ENCODE peak calls at places on chromosomes 1 and 21, in six cellular contexts. One of them, this sample, is unnamed. For H3K27me3 and H3K4me1, the result is how much of the 10 kb centered on the place peaks cover.

GRCh38 chr1:22286491-22286890 is 143.6 kb upstream of the WNT4 start:
- DNase-seq in fibroblast of lung: no peak
- DNase-seq in cardiac muscle cell: no peak
- DNase-seq in RWPE2: no peak
- DNase-seq in suprapubic skin: no peak
- DNase-seq in uterus: no peak
- DNase-seq in this sample: no peak

GRCh38 chr21:45404726-45405270 is at the start of gene COL18A1:
- DNase-seq in cardiac muscle cell: peak
- DNase-seq in RWPE2: peak
- DNase-seq in uterus: peak
- DNase-seq in fibroblast of lung: peak
- DNase-seq in suprapubic skin: no peak
- DNase-seq in this sample: no peak

GRCh38 chr1:155729031-155729898 is 40.4 kb downstream of the DAP3 start:
- DNase-seq in suprapubic skin: no peak
- DNase-seq in RWPE2: no peak
- DNase-seq in fibroblast of lung: peak
- DNase-seq in cardiac muscle cell: peak
- DNase-seq in uterus: no peak
- DNase-seq in this sample: peak

GRCh38 chr1:1917995-1918900 is 831 bp downstream of the TMEM52 start:
- DNase-seq in fibroblast of lung: no peak
- DNase-seq in RWPE2: peak
- DNase-seq in suprapubic skin: no peak
- DNase-seq in uterus: no peak
- DNase-seq in cardiac muscle cell: no peak
- DNase-seq in this sample: no peak

GRCh38 chr1:226215239-226215638 is 8.2 kb upstream of the MIXL1 start:
- DNase-seq in RWPE2: no peak
- DNase-seq in suprapubic skin: no peak
- DNase-seq in uterus: no peak
- DNase-seq in fibroblast of lung: no peak
- DNase-seq in cardiac muscle cell: no peak
- DNase-seq in this sample: no peak

GRCh38 chr1:117605164-117605810 is 561 bp upstream of the TENT5C start:
- DNase-seq in fibroblast of lung: peak
- DNase-seq in suprapubic skin: no peak
- DNase-seq in cardiac muscle cell: peak
- DNase-seq in RWPE2: no peak
- DNase-seq in uterus: no peak
- DNase-seq in this sample: no peak

GRCh38 chr1:201552941-201553341 is 14.0 kb downstream of the NAV1 start:
- DNase-seq in fibroblast of lung: peak
- DNase-seq in uterus: no peak
- DNase-seq in cardiac muscle cell: no peak
- DNase-seq in suprapubic skin: peak
- DNase-seq in RWPE2: no peak
- DNase-seq in this sample: no peak

GRCh38 chr1:10771789-10772188 is 24.7 kb downstream of the CASZ1 start:
- DNase-seq in uterus: no peak
- DNase-seq in suprapubic skin: no peak
- DNase-seq in RWPE2: no peak
- DNase-seq in fibroblast of lung: no peak
- DNase-seq in cardiac muscle cell: no peak
- DNase-seq in this sample: no peak

GRCh38 chr1:42684139-42684538 is 1.9 kb downstream of the YBX1 start:
- DNase-seq in suprapubic skin: no peak
- DNase-seq in RWPE2: no peak
- DNase-seq in fibroblast of lung: peak
- DNase-seq in cardiac muscle cell: peak
- DNase-seq in uterus: no peak
- DNase-seq in this sample: peak

GRCh38 chr1:63812071-63812700 is 38.4 kb downstream of the ROR1 start:
- DNase-seq in cardiac muscle cell: no peak
- DNase-seq in fibroblast of lung: no peak
- DNase-seq in RWPE2: no peak
- DNase-seq in uterus: no peak
- DNase-seq in suprapubic skin: no peak
- DNase-seq in this sample: no peak

GRCh38 chr1:39992229-39992628 is 37.3 kb downstream of the MFSD2A start:
- DNase-seq in RWPE2: no peak
- DNase-seq in cardiac muscle cell: no peak
- DNase-seq in suprapubic skin: no peak
- DNase-seq in fibroblast of lung: peak
- DNase-seq in uterus: no peak
- DNase-seq in this sample: no peak

GRCh38 chr1:20477355-20478071 is 8.5 kb downstream of the CAMK2N1 start:
- DNase-seq in fibroblast of lung: peak
- DNase-seq in RWPE2: no peak
- DNase-seq in cardiac muscle cell: no peak
- DNase-seq in uterus: peak
- DNase-seq in suprapubic skin: no peak
- DNase-seq in this sample: no peak

GRCh38 chr1:20474333-20474975 is 11.6 kb downstream of the CAMK2N1 start:
- DNase-seq in RWPE2: no peak
- DNase-seq in cardiac muscle cell: no peak
- DNase-seq in uterus: no peak
- DNase-seq in suprapubic skin: no peak
- DNase-seq in fibroblast of lung: no peak
- DNase-seq in this sample: no peak

GRCh38 chr1:20475002-20475401 is 11.0 kb downstream of the CAMK2N1 start:
- DNase-seq in fibroblast of lung: no peak
- DNase-seq in cardiac muscle cell: no peak
- DNase-seq in RWPE2: no peak
- DNase-seq in suprapubic skin: no peak
- DNase-seq in uterus: no peak
- DNase-seq in this sample: no peak

GRCh38 chr1:20478072-20478660 is 7.8 kb downstream of the CAMK2N1 start:
- DNase-seq in RWPE2: no peak
- DNase-seq in fibroblast of lung: no peak
- DNase-seq in suprapubic skin: no peak
- DNase-seq in cardiac muscle cell: no peak
- DNase-seq in uterus: no peak
- DNase-seq in this sample: no peak

GRCh38 chr1:20476260-20477038 is 9.6 kb downstream of the CAMK2N1 start:
- DNase-seq in uterus: peak
- DNase-seq in suprapubic skin: no peak
- DNase-seq in RWPE2: no peak
- DNase-seq in cardiac muscle cell: peak
- DNase-seq in fibroblast of lung: peak
- DNase-seq in this sample: no peak
- H3K27me3 ChIP-seq in uterus: under half
- H3K27me3 ChIP-seq in suprapubic skin: half or more
- H3K27me3 ChIP-seq in RWPE2: under half
- H3K27me3 ChIP-seq in cardiac muscle cell: half or more
- H3K27me3 ChIP-seq in fibroblast of lung: under half
- H3K27me3 ChIP-seq in this sample: under half

DNA sequence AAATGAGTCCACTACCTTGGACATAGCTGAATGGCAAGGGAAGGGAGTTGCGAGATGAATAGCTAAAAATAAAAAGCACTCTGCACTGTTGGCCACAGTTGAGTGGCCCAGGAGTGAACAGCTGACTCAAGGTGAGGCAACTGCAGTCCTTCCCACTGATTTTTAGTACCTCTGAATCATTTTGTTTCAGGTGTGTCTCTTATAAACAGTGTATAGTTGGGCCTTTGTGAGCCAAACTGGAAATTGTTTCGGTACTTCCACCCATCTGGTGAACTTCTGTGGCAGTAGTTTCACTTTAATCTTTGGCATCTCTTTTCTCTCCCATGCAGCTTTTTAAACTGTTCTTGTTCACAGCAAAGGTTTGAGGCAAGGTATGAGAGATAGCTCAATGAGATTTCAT is 122.7 kb downstream of the VAV3 start:
- DNase-seq in uterus: no peak
- DNase-seq in suprapubic skin: no peak
- DNase-seq in cardiac muscle cell: no peak
- DNase-seq in fibroblast of lung: no peak
- DNase-seq in RWPE2: no peak
- DNase-seq in this sample: peak
- H3K4me1 ChIP-seq in uterus: under half
- H3K4me1 ChIP-seq in suprapubic skin: under half
- H3K4me1 ChIP-seq in cardiac muscle cell: under half
- H3K4me1 ChIP-seq in fibroblast of lung: under half
- H3K4me1 ChIP-seq in RWPE2: under half
- H3K4me1 ChIP-seq in this sample: half or more

GRCh38 chr1:166999500-166999899 is 10.4 kb downstream of the MAEL start:
- DNase-seq in uterus: no peak
- DNase-seq in suprapubic skin: no peak
- DNase-seq in fibroblast of lung: peak
- DNase-seq in cardiac muscle cell: no peak
- DNase-seq in RWPE2: no peak
- DNase-seq in this sample: no peak
- H3K27me3 ChIP-seq in uterus: under half
- H3K27me3 ChIP-seq in suprapubic skin: under half
- H3K27me3 ChIP-seq in fibroblast of lung: under half
- H3K27me3 ChIP-seq in cardiac muscle cell: under half
- H3K27me3 ChIP-seq in RWPE2: under half
- H3K27me3 ChIP-seq in this sample: under half

GRCh38 chr21:17370750-17371325 is 142.0 kb upstream of the CXADR start:
- DNase-seq in suprapubic skin: no peak
- DNase-seq in fibroblast of lung: peak
- DNase-seq in uterus: no peak
- DNase-seq in RWPE2: no peak
- DNase-seq in cardiac muscle cell: no peak
- DNase-seq in this sample: no peak

GRCh38 chr21:17372200-17372599 is 140.6 kb upstream of the CXADR start:
- DNase-seq in RWPE2: no peak
- DNase-seq in cardiac muscle cell: no peak
- DNase-seq in fibroblast of lung: no peak
- DNase-seq in suprapubic skin: no peak
- DNase-seq in uterus: no peak
- DNase-seq in this sample: no peak

GRCh38 chr21:17371470-17371869 is 141.4 kb upstream of the CXADR start:
- DNase-seq in RWPE2: no peak
- DNase-seq in uterus: no peak
- DNase-seq in fibroblast of lung: peak
- DNase-seq in cardiac muscle cell: peak
- DNase-seq in suprapubic skin: no peak
- DNase-seq in this sample: no peak

GRCh38 chr21:17368748-17369363 is 144.0 kb upstream of the CXADR start:
- DNase-seq in RWPE2: no peak
- DNase-seq in cardiac muscle cell: no peak
- DNase-seq in fibroblast of lung: no peak
- DNase-seq in uterus: no peak
- DNase-seq in suprapubic skin: no peak
- DNase-seq in this sample: no peak

DNA sequence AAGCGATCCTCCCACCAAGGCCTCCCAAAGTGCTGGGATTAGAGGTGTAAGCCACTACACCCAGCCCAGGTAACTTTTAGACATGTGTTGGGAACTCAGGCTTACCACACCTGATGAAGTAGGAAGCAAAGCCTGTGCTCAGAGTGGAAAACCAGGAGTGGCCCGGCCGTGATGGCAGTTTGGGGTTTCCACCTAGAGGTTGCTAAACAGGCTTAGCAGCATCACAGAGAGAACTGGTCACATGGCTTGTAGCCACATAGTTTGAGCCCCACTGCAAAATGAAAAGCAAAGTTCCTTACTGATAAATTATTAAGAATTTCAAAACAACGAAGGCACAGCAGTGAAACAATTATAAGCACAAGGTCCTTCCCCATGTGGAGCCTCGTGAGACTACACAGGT is 142.6 kb upstream of the CXADR start:
- DNase-seq in suprapubic skin: no peak
- DNase-seq in RWPE2: no peak
- DNase-seq in cardiac muscle cell: no peak
- DNase-seq in uterus: no peak
- DNase-seq in fibroblast of lung: no peak
- DNase-seq in this sample: no peak
- H3K4me1 ChIP-seq in suprapubic skin: under half
- H3K4me1 ChIP-seq in RWPE2: under half
- H3K4me1 ChIP-seq in cardiac muscle cell: under half
- H3K4me1 ChIP-seq in uterus: under half
- H3K4me1 ChIP-seq in fibroblast of lung: under half
- H3K4me1 ChIP-seq in this sample: under half

GRCh38 chr1:83996621-83997020 is 2.3 kb downstream of the TTLL7 start:
- DNase-seq in fibroblast of lung: peak
- DNase-seq in RWPE2: no peak
- DNase-seq in uterus: no peak
- DNase-seq in suprapubic skin: no peak
- DNase-seq in cardiac muscle cell: peak
- DNase-seq in this sample: no peak

GRCh38 chr1:83998599-83999315 is at the start of gene TTLL7:
- DNase-seq in uterus: peak
- DNase-seq in fibroblast of lung: peak
- DNase-seq in suprapubic skin: peak
- DNase-seq in cardiac muscle cell: peak
- DNase-seq in RWPE2: peak
- DNase-seq in this sample: no peak

GRCh38 chr1:83999316-83999819 is 436 bp upstream of the TTLL7 start:
- DNase-seq in fibroblast of lung: peak
- DNase-seq in suprapubic skin: no peak
- DNase-seq in RWPE2: peak
- DNase-seq in cardiac muscle cell: peak
- DNase-seq in uterus: peak
- DNase-seq in this sample: no peak

GRCh38 chr1:83996175-83996574 is 2.8 kb downstream of the TTLL7 start:
- DNase-seq in cardiac muscle cell: no peak
- DNase-seq in RWPE2: no peak
- DNase-seq in fibroblast of lung: no peak
- DNase-seq in uterus: no peak
- DNase-seq in suprapubic skin: no peak
- DNase-seq in this sample: no peak

GRCh38 chr1:83998205-83998598 is 730 bp downstream of the TTLL7 start:
- DNase-seq in cardiac muscle cell: peak
- DNase-seq in fibroblast of lung: peak
- DNase-seq in suprapubic skin: no peak
- DNase-seq in uterus: no peak
- DNase-seq in RWPE2: no peak
- DNase-seq in this sample: no peak
- H3K27me3 ChIP-seq in cardiac muscle cell: half or more
- H3K27me3 ChIP-seq in fibroblast of lung: under half
- H3K27me3 ChIP-seq in suprapubic skin: under half
- H3K27me3 ChIP-seq in uterus: under half
- H3K27me3 ChIP-seq in RWPE2: under half
- H3K27me3 ChIP-seq in this sample: under half

DNA sequence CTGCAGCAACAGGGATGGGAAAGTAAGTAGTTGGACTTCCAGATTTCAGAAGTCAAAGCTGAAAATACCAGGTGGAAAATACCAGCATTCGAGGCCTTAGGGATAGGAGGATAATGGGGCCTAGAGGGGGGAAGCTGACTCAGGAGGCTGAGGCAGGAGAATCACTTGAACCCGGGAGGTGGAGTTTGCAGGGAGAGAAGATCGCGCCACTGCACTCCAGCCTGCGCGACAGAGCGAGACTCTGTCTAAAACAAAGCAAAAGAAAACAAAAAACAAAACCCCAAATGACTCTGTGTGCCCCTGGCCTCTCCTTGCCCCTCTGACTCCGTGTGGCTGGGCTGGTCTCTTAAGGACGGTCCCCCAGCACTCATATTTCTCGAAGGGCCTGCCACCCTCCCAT is 3.4 kb downstream of the SH2D2A start:
- DNase-seq in cardiac muscle cell: peak
- DNase-seq in fibroblast of lung: no peak
- DNase-seq in suprapubic skin: no peak
- DNase-seq in uterus: no peak
- DNase-seq in RWPE2: no peak
- DNase-seq in this sample: no peak
- H3K4me1 ChIP-seq in cardiac muscle cell: under half
- H3K4me1 ChIP-seq in fibroblast of lung: under half
- H3K4me1 ChIP-seq in suprapubic skin: under half
- H3K4me1 ChIP-seq in uterus: under half
- H3K4me1 ChIP-seq in RWPE2: under half
- H3K4me1 ChIP-seq in this sample: under half